ENCODE peak calls at places on chromosomes 5 and 9, in six cellular contexts. P is CD8-positive, alpha-beta T cell; G is anterior cingulate cortex; M is stimulated activated CD8-positive, alpha-beta memory T cell treated with anti-CD3 and anti-CD28 coated beads, Interleukin-15, amount 100 ng/mL, for 1 hour; F is astrocyte of the spinal cord; S is EL. I is an unnamed sample.

GRCh38 chr9:70340572-70340971 is 73.9 kb downstream of the KLF9 start:
- DNase-seq in S (peak; percentile 28), P (no peak), F (peak; percentile 55), G (no peak), M (no peak), I (no peak)

GRCh38 chr9:30484690-30485089 is 1899.8 kb upstream of the ACO1 start:
- DNase-seq in P (no peak), M (no peak), F (no peak), G (no peak), S (no peak), I (no peak)

GRCh38 chr5:172009536-172010270 is 3.3 kb upstream of the FBXW11 start:
- DNase-seq in G (no peak), F (no peak), P (no peak), S (no peak), M (no peak), I (no peak)

GRCh38 chr5:142674438-142675210 is 11.3 kb downstream of the FGF1 start:
- DNase-seq in F (peak; percentile 81), S (peak; percentile 68), P (no peak), M (no peak), G (no peak), I (no peak)

GRCh38 chr5:111800351-111800750 is 43.4 kb upstream of the NREP start:
- DNase-seq in F (no peak), G (no peak), M (no peak), S (no peak), P (no peak), I (no peak)

GRCh38 chr9:7178729-7179128 is 421.0 kb downstream of the KDM4C start:
- DNase-seq in F (no peak), G (no peak), S (no peak), P (no peak), M (no peak), I (no peak)

GRCh38 chr5:5270958-5271605 is 131.0 kb downstream of the ADAMTS16 start:
- DNase-seq in G (peak; percentile 30), M (no peak), S (peak; percentile 95), P (no peak), F (peak; percentile 85), I (peak; percentile 39)

GRCh38 chr5:32714836-32715235 is 3.7 kb downstream of the NPR3 start:
- DNase-seq in M (no peak), F (peak; percentile 12), P (no peak), G (no peak), S (peak; percentile 14), I (no peak)

GRCh38 chr5:140857987-140858240 is 2.2 kb downstream of the PCDHA10 start:
- DNase-seq in M (no peak), P (no peak), F (no peak), S (no peak), G (no peak), I (no peak)

GRCh38 chr9:88258012-88258411 is 119.7 kb upstream of the SPATA31C2 start:
- DNase-seq in P (no peak), S (peak; percentile 70), F (peak; percentile 68), M (no peak), G (no peak), I (no peak)

GRCh38 chr5:76782444-76782843 is 36.4 kb upstream of the F2RL1 start:
- DNase-seq in S (no peak), M (no peak), P (no peak), F (peak; percentile 71), G (no peak), I (no peak)

GRCh38 chr5:75601996-75602395 is 9.3 kb upstream of the ANKDD1B start:
- DNase-seq in G (no peak), M (no peak), S (peak; percentile 92), P (no peak), F (no peak), I (no peak)

GRCh38 chr9:1916676-1917075 is 98.5 kb upstream of the SMARCA2 start:
- DNase-seq in F (no peak), M (no peak), S (no peak), P (no peak), G (peak; percentile 8), I (no peak)

GRCh38 chr5:103340717-103341397 is 82.3 kb downstream of the MACIR start:
- DNase-seq in G (no peak), M (no peak), S (peak; percentile 13), F (no peak), P (no peak), I (no peak)